ENCODE peak calls at places on chromosomes 2 and 18, in five cellular contexts. M is T-helper 2 cell; B is AG04450; V is stimulated activated CD4-positive, alpha-beta T cell treated with anti-CD3 and anti-CD28 coated beads, Interleukin-1b, Interleukin-23, amount 100 ng/mL, for 48 hours; J is RKO. K is an unnamed sample.

GRCh38 chr18:9834551-9834950 is 51.2 kb upstream of the TXNDC2 start:
- DNase-seq in V (no peak), B (no peak), M (no peak), J (no peak), K (no peak)

GRCh38 chr2:30631051-30631671 is 176.1 kb downstream of the CAPN13 start:
- DNase-seq in B (no peak), M (peak), V (no peak), J (no peak), K (peak)

GRCh38 chr2:149606251-149606811 is 18.8 kb upstream of the MMADHC start:
- DNase-seq in M (no peak), B (no peak), V (no peak), J (no peak), K (no peak)

GRCh38 chr18:476368-476767 is 24.1 kb downstream of the COLEC12 start:
- DNase-seq in J (no peak), M (no peak), V (no peak), B (no peak), K (no peak)

GRCh38 chr2:9674931-9675330 is 44.1 kb upstream of the YWHAQ start:
- DNase-seq in M (no peak), J (no peak), B (no peak), V (no peak), K (no peak)

GRCh38 chr18:55419939-55420664 is 167.9 kb downstream of the TCF4 start:
- DNase-seq in B (no peak), J (no peak), M (no peak), V (no peak), K (no peak)

GRCh38 chr2:196413821-196414274 is 225.7 kb upstream of the CCDC150 start:
- DNase-seq in B (no peak), M (no peak), V (no peak), J (no peak), K (peak)

GRCh38 chr2:67752964-67753363 is 309.8 kb downstream of the C1D start:
- DNase-seq in V (no peak), M (no peak), J (no peak), B (peak), K (no peak)

GRCh38 chr2:238548902-238549462 is 122.3 kb downstream of the ASB1 start:
- DNase-seq in B (no peak), J (no peak), V (no peak), M (no peak), K (no peak)

GRCh38 chr2:81266106-81266505 is 961.6 kb upstream of the LRRTM1 start:
- DNase-seq in V (no peak), B (no peak), J (peak), M (no peak), K (peak)

K was measured in activated CD8-positive, alpha-beta T cell treated with anti-CD3 and anti-CD28 coated beads for 36 hours.